ENCODE peak calls at places on chromosomes 2 and 18, in six cellular contexts. I is CD4-positive, alpha-beta T cell; D is heart left ventricle; B is uterus; F is neural crest cell; E is BJ. S is an unnamed sample.

GRCh38 chr2:95043300-95043786 is 17.8 kb downstream of the MAL start:
- DNase-seq in I (no peak), D (peak), B (no peak), F (no peak), E (peak), S (no peak)

GRCh38 chr2:42450136-42450535 is 43.6 kb downstream of the KCNG3 start:
- DNase-seq in I (no peak), D (no peak), B (no peak), F (no peak), E (no peak), S (no peak)

GRCh38 chr2:235851841-235852527 is 316.2 kb downstream of the GBX2 start:
- DNase-seq in I (no peak), D (no peak), B (no peak), F (peak), E (no peak), S (no peak)

GRCh38 chr2:119713819-119714490 is 35.0 kb downstream of the TMEM177 start:
- DNase-seq in I (no peak), D (no peak), B (no peak), F (no peak), E (no peak), S (no peak)

GRCh38 chr2:72963423-72964145 is 46.3 kb downstream of the EMX1 start:
- DNase-seq in I (no peak), D (no peak), B (no peak), F (no peak), E (no peak), S (no peak)

GRCh38 chr2:120240901-120241429 is 11.7 kb upstream of the RALB start:
- DNase-seq in I (no peak), D (no peak), B (no peak), F (no peak), E (no peak), S (no peak)

GRCh38 chr18:11970466-11971220 is 10.7 kb upstream of the IMPA2 start:
- DNase-seq in I (no peak), D (no peak), B (no peak), F (no peak), E (no peak), S (no peak)

GRCh38 chr18:26655614-26656400 is 107.5 kb upstream of the KCTD1 start:
- DNase-seq in I (no peak), D (peak), B (peak), F (peak), E (no peak), S (no peak)

GRCh38 chr2:8154270-8154669 is 527.6 kb upstream of the ID2 start:
- DNase-seq in I (no peak), D (no peak), B (no peak), F (no peak), E (no peak), S (no peak)

GRCh38 chr2:61275575-61276184 is 113.7 kb downstream of the C2orf74 start:
- DNase-seq in I (no peak), D (no peak), B (no peak), F (no peak), E (no peak), S (no peak)

GRCh38 chr2:63862802-63863201 is 21.1 kb downstream of the UGP2 start:
- DNase-seq in I (no peak), D (no peak), B (no peak), F (no peak), E (no peak), S (no peak)

GRCh38 chr2:107290041-107290440 is 404.1 kb upstream of the ST6GAL2 start:
- DNase-seq in I (no peak), D (no peak), B (no peak), F (no peak), E (no peak), S (no peak)

GRCh38 chr2:25286025-25286400 is 55.7 kb downstream of the DNMT3A start:
- DNase-seq in I (peak), D (peak), B (no peak), F (no peak), E (no peak), S (no peak)

GRCh38 chr2:120546077-120546864 is 189.4 kb upstream of the GLI2 start:
- DNase-seq in I (no peak), D (peak), B (peak), F (no peak), E (peak), S (peak)

GRCh38 chr18:44036500-44036899 is 644.2 kb upstream of the SETBP1 start:
- DNase-seq in I (no peak), D (peak), B (no peak), F (no peak), E (no peak), S (no peak)

GRCh38 chr2:3034856-3035255 is 342.8 kb downstream of the EIPR1 start:
- DNase-seq in I (no peak), D (no peak), B (no peak), F (no peak), E (no peak), S (no peak)

GRCh38 chr18:55473078-55473477 is 114.9 kb downstream of the TCF4 start:
- DNase-seq in I (no peak), D (no peak), B (no peak), F (no peak), E (no peak), S (no peak)

GRCh38 chr2:10149684-10150083 is 27.1 kb downstream of the RRM2 start:
- DNase-seq in I (no peak), D (no peak), B (no peak), F (no peak), E (no peak), S (no peak)

GRCh38 chr2:86238354-86238753 is 39.1 kb downstream of the MRPL35 start:
- DNase-seq in I (no peak), D (no peak), B (no peak), F (no peak), E (no peak), S (no peak)

GRCh38 chr2:15298769-15299168 is 262.4 kb downstream of the NBAS start:
- DNase-seq in I (no peak), D (peak), B (peak), F (no peak), E (no peak), S (no peak)

DNA sequence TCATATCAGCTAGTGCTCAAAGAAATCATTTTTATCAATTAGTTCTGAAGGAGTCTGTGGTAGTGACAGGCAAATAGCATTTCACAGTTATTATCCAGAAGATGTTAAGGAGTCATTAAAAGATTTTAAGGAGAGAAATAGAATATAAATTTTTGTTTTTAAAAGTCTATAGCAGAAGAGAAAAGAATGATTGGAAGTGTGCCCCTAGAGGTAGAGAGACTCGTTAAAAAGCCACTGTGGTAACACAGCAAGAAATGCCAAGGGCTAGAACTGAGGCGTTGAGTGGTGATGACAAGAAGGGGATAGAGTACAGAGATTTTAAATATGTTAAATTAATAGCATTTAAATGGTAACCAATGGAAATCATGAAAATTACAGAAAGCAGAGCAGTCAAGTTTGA is 78.3 kb downstream of the VWC2L start:
- DNase-seq in I (no peak), D (no peak), B (no peak), F (no peak), E (no peak), S (no peak)
- TF ChIP-seq CTCF in I (no peak), D (no peak), B (no peak), F (peak), E (no peak), S (no peak)

GRCh38 chr2:149800624-149801220 is 213.1 kb upstream of the MMADHC start:
- DNase-seq in I (no peak), D (no peak), B (no peak), F (no peak), E (no peak), S (no peak)

GRCh38 chr2:149797030-149797429 is 209.5 kb upstream of the MMADHC start:
- DNase-seq in I (no peak), D (no peak), B (no peak), F (no peak), E (no peak), S (no peak)

DNA sequence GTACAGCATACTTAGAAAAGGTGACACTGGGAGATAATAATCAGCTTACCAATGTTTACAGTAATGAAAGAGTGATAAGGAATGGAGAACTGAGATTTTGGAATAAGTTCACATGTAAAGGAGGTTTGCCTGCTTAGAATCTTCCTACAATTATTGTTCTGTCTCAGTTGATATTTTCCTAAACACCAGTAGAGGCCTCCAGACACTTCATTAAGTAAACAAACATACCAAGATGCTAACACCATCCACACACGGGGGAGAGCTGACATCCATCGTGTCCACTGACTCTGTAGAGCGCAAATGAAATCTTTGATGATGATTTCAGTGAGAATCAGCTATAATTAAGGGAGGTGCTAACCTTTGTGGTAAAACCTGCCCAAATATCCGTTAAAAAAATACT is 211.7 kb upstream of the MMADHC start:
- DNase-seq in I (no peak), D (no peak), B (no peak), F (no peak), E (no peak), S (no peak)
- TF ChIP-seq CTCF in I (no peak), D (peak), B (peak), F (peak), E (peak), S (no peak)

GRCh38 chr2:113723411-113723810 is 33.0 kb downstream of the SLC35F5 start:
- DNase-seq in I (no peak), D (no peak), B (no peak), F (no peak), E (no peak), S (no peak)

GRCh38 chr2:113716291-113716690 is 40.2 kb downstream of the SLC35F5 start:
- DNase-seq in I (no peak), D (no peak), B (no peak), F (no peak), E (no peak), S (no peak)

GRCh38 chr2:113724010-113724409 is 32.4 kb downstream of the SLC35F5 start:
- DNase-seq in I (no peak), D (no peak), B (no peak), F (no peak), E (no peak), S (no peak)

DNA sequence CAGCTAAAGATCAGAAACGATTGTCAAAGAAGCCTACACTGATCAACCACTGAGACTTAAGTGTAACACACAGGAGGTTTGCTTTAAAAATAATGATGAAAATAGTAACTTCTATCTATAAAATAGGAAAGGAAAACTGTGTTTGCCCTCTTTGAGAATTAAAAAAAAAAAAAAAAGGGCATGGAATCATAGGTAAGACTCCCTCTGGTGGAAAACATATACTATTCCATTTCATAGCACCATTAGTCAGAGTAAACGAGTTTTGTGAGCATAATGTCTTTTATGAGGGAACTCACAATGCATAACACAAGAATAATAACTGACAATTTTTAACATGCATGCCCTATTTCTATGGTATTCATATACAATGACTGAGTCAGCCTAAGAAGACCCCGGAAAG is 36.3 kb downstream of the SLC35F5 start:
- DNase-seq in I (no peak), D (no peak), B (no peak), F (no peak), E (no peak), S (no peak)
- TF ChIP-seq CTCF in I (no peak), D (peak), B (peak), F (peak), E (peak), S (no peak)

GRCh38 chr2:59021786-59022185 is 780.7 kb upstream of the FANCL start:
- DNase-seq in I (no peak), D (no peak), B (no peak), F (no peak), E (no peak), S (no peak)

GRCh38 chr2:59019551-59020164 is 778.5 kb upstream of the FANCL start:
- DNase-seq in I (no peak), D (no peak), B (no peak), F (no peak), E (no peak), S (no peak)

GRCh38 chr2:59029058-59029457 is 787.9 kb upstream of the FANCL start:
- DNase-seq in I (no peak), D (no peak), B (no peak), F (no peak), E (no peak), S (no peak)

GRCh38 chr2:59027320-59027719 is 786.2 kb upstream of the FANCL start:
- DNase-seq in I (no peak), D (no peak), B (no peak), F (no peak), E (no peak), S (no peak)

GRCh38 chr2:59025157-59025757 is 784.1 kb upstream of the FANCL start:
- DNase-seq in I (no peak), D (no peak), B (no peak), F (peak), E (no peak), S (no peak)
- TF ChIP-seq CTCF in I (no peak), D (peak), B (peak), F (peak), E (peak), S (no peak)

GRCh38 chr2:194819367-194819766 is 837.7 kb upstream of the SLC39A10 start:
- DNase-seq in I (no peak), D (no peak), B (no peak), F (no peak), E (no peak), S (no peak)
- TF ChIP-seq CTCF in I (no peak), D (no peak), B (no peak), F (no peak), E (no peak), S (no peak)

DNA sequence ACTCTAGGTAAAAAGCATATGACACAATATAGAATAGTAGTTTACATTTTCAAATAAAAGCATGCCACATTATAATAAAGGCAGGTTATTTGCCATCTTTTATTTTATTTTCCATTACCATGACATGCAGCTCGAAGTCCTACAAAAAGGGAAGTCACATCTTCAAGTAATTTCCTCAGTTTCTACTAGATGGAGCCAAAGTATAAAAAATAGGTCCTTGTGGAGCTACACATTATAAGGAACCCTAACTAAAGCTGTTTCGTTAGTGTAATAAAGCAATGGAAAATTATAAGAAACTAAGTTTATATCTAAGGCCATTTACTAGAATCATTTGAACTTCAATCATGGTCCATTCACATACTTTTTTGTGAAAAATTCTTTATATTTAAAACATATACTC is 674.5 kb downstream of the KCNJ3 start:
- DNase-seq in I (no peak), D (no peak), B (no peak), F (no peak), E (no peak), S (no peak)
- TF ChIP-seq CTCF in I (no peak), D (no peak), B (no peak), F (peak), E (no peak), S (no peak)

DNA sequence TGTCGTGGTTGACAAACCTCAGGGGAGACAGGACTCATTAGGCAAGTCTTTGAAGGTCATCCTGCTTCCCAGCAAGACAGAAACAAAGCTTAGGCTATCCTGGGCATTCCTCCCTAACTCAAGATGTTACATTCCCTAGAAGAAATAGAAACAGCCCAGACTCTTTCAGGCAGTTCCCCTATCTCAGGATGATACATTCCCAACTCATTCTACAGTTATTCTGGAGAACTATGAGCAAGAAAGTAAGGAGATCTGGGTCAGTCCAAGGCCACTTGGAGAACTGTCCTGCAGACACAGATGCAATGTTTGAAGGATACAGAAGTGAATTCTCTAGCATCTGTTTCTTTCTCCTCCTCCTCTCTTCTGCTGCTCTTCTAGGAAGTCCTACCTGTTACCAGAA is 220.1 kb upstream of the NCKAP5 start:
- DNase-seq in I (no peak), D (no peak), B (no peak), F (no peak), E (no peak), S (no peak)
- TF ChIP-seq CTCF in I (no peak), D (no peak), B (no peak), F (no peak), E (no peak), S (no peak)

DNA sequence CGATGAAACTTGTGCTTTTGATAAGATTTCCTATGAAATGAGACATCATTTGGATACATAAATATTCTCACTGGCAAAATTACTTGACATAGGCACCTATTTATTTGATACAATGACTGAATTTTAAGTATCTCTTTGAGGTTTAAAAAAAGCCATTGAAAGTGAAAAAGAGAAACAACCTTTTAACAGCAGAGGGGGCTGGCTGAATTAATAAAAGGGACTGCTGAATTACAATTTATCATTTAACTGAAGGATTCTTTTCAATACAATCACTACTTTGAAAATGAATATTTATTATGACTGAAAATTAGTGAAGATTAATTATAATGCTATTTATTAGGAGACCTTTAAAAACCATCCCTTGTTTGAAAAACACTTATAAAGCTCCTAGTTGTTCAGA is 335.3 kb downstream of the DLGAP1 start:
- DNase-seq in I (no peak), D (no peak), B (no peak), F (no peak), E (no peak), S (no peak)
- TF ChIP-seq CTCF in I (no peak), D (no peak), B (no peak), F (peak), E (no peak), S (no peak)

S was measured in omental fat pad.